ENCODE peak calls at places on chromosome 15, in eight cellular contexts. U, I, C, L, N, O, F and J are unnamed samples.

GRCh38 chr15:49308686-49309085 is 114.4 kb upstream of the FGF7 start:
- DNase-seq in F (no peak), C (no peak), O (no peak), L (no peak), I (no peak), N (no peak), U (no peak), J (no peak)

GRCh38 chr15:59632714-59633113 is 21.1 kb downstream of the GCNT3 start:
- DNase-seq in I (no peak), C (no peak), U (no peak), F (peak; percentile 28), O (no peak), L (no peak), N (no peak), J (no peak)

GRCh38 chr15:48062476-48062875 is 58.3 kb upstream of the SLC24A5 start:
- DNase-seq in I (no peak), F (peak; percentile 77), C (no peak), O (no peak), U (peak; percentile 13), L (no peak), N (no peak), J (no peak)

GRCh38 chr15:80556694-80557367 is 138.3 kb upstream of the ABHD17C start:
- DNase-seq in C (no peak), F (no peak), I (no peak), O (no peak), L (no peak), N (no peak), U (no peak), J (no peak)

GRCh38 chr15:62403164-62403809 is 238.2 kb upstream of the C2CD4B start:
- DNase-seq in C (no peak), F (peak; percentile 81), U (peak; percentile 79), O (no peak), I (no peak), L (no peak), N (no peak), J (no peak)

GRCh38 chr15:63402498-63403253 is 21.0 kb upstream of the CA12 start:
- DNase-seq in L (no peak), C (no peak), F (peak; percentile 34), N (no peak), O (no peak), I (peak; percentile 42), U (peak; percentile 53), J (no peak)

GRCh38 chr15:41935566-41936020 is 36.8 kb downstream of the EHD4 start:
- DNase-seq in L (peak; percentile 7), U (no peak), N (no peak), I (no peak), F (no peak), O (no peak), C (no peak), J (no peak)

GRCh38 chr15:42156266-42156922 is at the start of gene PLA2G4F:
- DNase-seq in F (no peak), U (no peak), L (no peak), C (no peak), I (no peak), N (no peak), O (no peak), J (no peak)

GRCh38 chr15:60301024-60301423 is 96.8 kb downstream of the ANXA2 start:
- DNase-seq in I (no peak), O (no peak), C (no peak), U (peak; percentile 19), L (no peak), N (no peak), F (no peak), J (no peak)

GRCh38 chr15:44662478-44663409 is 718 bp downstream of the SPG11 start:
- DNase-seq in N (peak; percentile 64), I (peak; percentile 88), C (no peak), U (peak; percentile 74), F (peak; percentile 63), O (peak; percentile 72), L (peak; percentile 87), J (peak; percentile 54)

GRCh38 chr15:77295446-77295845 is 124.5 kb downstream of the PEAK1 start:
- DNase-seq in N (no peak), F (peak; percentile 86), O (no peak), I (no peak), U (no peak), L (no peak), C (no peak), J (no peak)

GRCh38 chr15:83516935-83517334 is 69.8 kb downstream of the SH3GL3 start:
- DNase-seq in O (no peak), F (peak; percentile 43), U (peak; percentile 30), C (no peak), N (no peak), I (no peak), L (no peak), J (no peak)

GRCh38 chr15:56228854-56229253 is 14.8 kb downstream of the RFX7 start:
- DNase-seq in N (no peak), L (no peak), F (no peak), U (no peak), C (no peak), O (no peak), I (no peak), J (no peak)

GRCh38 chr15:44813231-44813630 is 76.9 kb downstream of the TRIM69 start:
- DNase-seq in I (no peak), F (no peak), O (no peak), L (no peak), N (no peak), U (no peak), C (no peak), J (no peak)

GRCh38 chr15:52783191-52783829 is 6.8 kb downstream of the ONECUT1 start:
- DNase-seq in U (no peak), I (no peak), O (no peak), N (no peak), L (no peak), F (no peak), C (no peak), J (no peak)

GRCh38 chr15:66650433-66650832 is 51.6 kb upstream of the SMAD6 start:
- DNase-seq in L (no peak), U (no peak), N (no peak), C (no peak), I (no peak), F (no peak), O (no peak), J (no peak)

GRCh38 chr15:91603681-91604080 is 249.8 kb upstream of the SLCO3A1 start:
- DNase-seq in C (no peak), U (no peak), I (no peak), O (no peak), L (no peak), N (no peak), F (no peak), J (no peak)

GRCh38 chr15:62107561-62108110 is 40.9 kb downstream of the C2CD4A start:
- DNase-seq in U (no peak), C (no peak), L (no peak), O (no peak), I (no peak), N (no peak), F (peak; percentile 47), J (no peak)

GRCh38 chr15:88878720-88879184 is 16.6 kb downstream of the HAPLN3 start:
- DNase-seq in N (peak; percentile 26), C (peak; percentile 2), L (peak; percentile 43), F (peak; percentile 36), U (peak; percentile 66), O (no peak), I (peak; percentile 26), J (no peak)

GRCh38 chr15:92421980-92422379 is 28.3 kb downstream of the ST8SIA2 start:
- DNase-seq in N (no peak), U (no peak), I (no peak), C (no peak), L (no peak), F (peak; percentile 4), O (no peak), J (no peak)

GRCh38 chr15:69980311-69981059 is 117.2 kb downstream of the TLE3 start:
- DNase-seq in N (no peak), U (no peak), C (no peak), O (no peak), I (no peak), F (no peak), L (no peak), J (no peak)

GRCh38 chr15:85545757-85546156 is 165.4 kb downstream of the AKAP13 start:
- DNase-seq in U (no peak), N (no peak), L (no peak), I (no peak), O (no peak), F (no peak), C (no peak), J (no peak)